ENCODE peak calls at places on chromosomes 6 and 20, in five cellular contexts. One of them, this sample, is unnamed.

GRCh38 chr20:3720068-3720467 is 7.7 kb upstream of the SIGLEC1 start:
- DNase-seq in Panc1: no peak
- DNase-seq in hepatocyte: no peak
- DNase-seq in BJ: no peak
- DNase-seq in astrocyte: no peak
- DNase-seq in this sample: no peak

GRCh38 chr20:51667002-51667408 is 101.2 kb downstream of the ATP9A start:
- DNase-seq in BJ: no peak
- DNase-seq in hepatocyte: no peak
- DNase-seq in astrocyte: no peak
- DNase-seq in Panc1: no peak
- DNase-seq in this sample: no peak

GRCh38 chr20:24017160-24017761 is 28.7 kb upstream of the GGTLC1 start:
- DNase-seq in astrocyte: no peak
- DNase-seq in BJ: no peak
- DNase-seq in Panc1: no peak
- DNase-seq in hepatocyte: no peak
- DNase-seq in this sample: no peak

GRCh38 chr6:52363222-52363867 is 1.4 kb downstream of the PAQR8 start:
- DNase-seq in astrocyte: no peak
- DNase-seq in hepatocyte: peak; percentile 22
- DNase-seq in Panc1: no peak
- DNase-seq in BJ: no peak
- DNase-seq in this sample: no peak

GRCh38 chr20:33176101-33176500 is 8.1 kb downstream of the BPIFA2 start:
- DNase-seq in BJ: no peak
- DNase-seq in hepatocyte: no peak
- DNase-seq in Panc1: no peak
- DNase-seq in astrocyte: no peak
- DNase-seq in this sample: no peak

GRCh38 chr6:92297101-92297500 is 1122.3 kb downstream of the EPHA7 start:
- DNase-seq in astrocyte: no peak
- DNase-seq in hepatocyte: no peak
- DNase-seq in Panc1: no peak
- DNase-seq in BJ: no peak
- DNase-seq in this sample: no peak

GRCh38 chr6:41939848-41940758 is 1.5 kb downstream of the CCND3 start:
- DNase-seq in Panc1: no peak
- DNase-seq in BJ: no peak
- DNase-seq in astrocyte: peak; percentile 40
- DNase-seq in hepatocyte: peak; percentile 78
- DNase-seq in this sample: no peak

GRCh38 chr20:2558581-2559301 is 22.4 kb downstream of the TMC2 start:
- DNase-seq in Panc1: no peak
- DNase-seq in hepatocyte: peak; percentile 8
- DNase-seq in BJ: no peak
- DNase-seq in astrocyte: no peak
- DNase-seq in this sample: no peak

GRCh38 chr6:124927806-124928205 is 34.4 kb upstream of the RNF217 start:
- DNase-seq in BJ: no peak
- DNase-seq in astrocyte: peak; percentile 59
- DNase-seq in Panc1: no peak
- DNase-seq in hepatocyte: no peak
- DNase-seq in this sample: no peak

GRCh38 chr6:56843476-56844349 is 111.2 kb upstream of the BEND6 start:
- DNase-seq in hepatocyte: peak; percentile 94
- DNase-seq in Panc1: no peak
- DNase-seq in BJ: no peak
- DNase-seq in astrocyte: peak; percentile 63
- DNase-seq in this sample: no peak

GRCh38 chr6:150586850-150587359 is 12.8 kb upstream of the PLEKHG1 start:
- DNase-seq in astrocyte: no peak
- DNase-seq in BJ: no peak
- DNase-seq in hepatocyte: no peak
- DNase-seq in Panc1: no peak
- DNase-seq in this sample: no peak

GRCh38 chr20:1150218-1150617 is 31.8 kb downstream of the PSMF1 start:
- DNase-seq in BJ: no peak
- DNase-seq in astrocyte: peak; percentile 5
- DNase-seq in hepatocyte: peak; percentile 61
- DNase-seq in Panc1: peak; percentile 30
- DNase-seq in this sample: peak; percentile 5

GRCh38 chr6:10084276-10084993 is 330.4 kb downstream of the TFAP2A start:
- DNase-seq in astrocyte: no peak
- DNase-seq in hepatocyte: no peak
- DNase-seq in BJ: no peak
- DNase-seq in Panc1: no peak
- DNase-seq in this sample: no peak

GRCh38 chr6:88238065-88238464 is 71.9 kb upstream of the CNR1 start:
- DNase-seq in astrocyte: no peak
- DNase-seq in BJ: no peak
- DNase-seq in hepatocyte: peak; percentile 56
- DNase-seq in Panc1: peak; percentile 12
- DNase-seq in this sample: no peak

GRCh38 chr20:19438488-19438887 is 226.0 kb downstream of the SLC24A3 start:
- DNase-seq in BJ: no peak
- DNase-seq in astrocyte: no peak
- DNase-seq in hepatocyte: no peak
- DNase-seq in Panc1: no peak
- DNase-seq in this sample: no peak

GRCh38 chr6:84688187-84688878 is 76.1 kb downstream of the TBX18 start:
- DNase-seq in astrocyte: peak; percentile 71
- DNase-seq in BJ: peak; percentile 11
- DNase-seq in Panc1: no peak
- DNase-seq in hepatocyte: no peak
- DNase-seq in this sample: no peak

GRCh38 chr6:25601797-25602679 is 50.0 kb upstream of the SCGN start:
- DNase-seq in astrocyte: peak; percentile 29
- DNase-seq in hepatocyte: peak; percentile 72
- DNase-seq in Panc1: peak; percentile 15
- DNase-seq in BJ: peak; percentile 16
- DNase-seq in this sample: no peak

GRCh38 chr6:25603251-25603650 is 48.8 kb upstream of the SCGN start:
- DNase-seq in astrocyte: no peak
- DNase-seq in Panc1: no peak
- DNase-seq in BJ: no peak
- DNase-seq in hepatocyte: no peak
- DNase-seq in this sample: no peak

GRCh38 chr6:25599516-25600060 is 52.4 kb upstream of the SCGN start:
- DNase-seq in hepatocyte: no peak
- DNase-seq in BJ: no peak
- DNase-seq in Panc1: no peak
- DNase-seq in astrocyte: no peak
- DNase-seq in this sample: no peak

GRCh38 chr6:25606151-25606550 is 45.9 kb upstream of the SCGN start:
- DNase-seq in hepatocyte: no peak
- DNase-seq in BJ: no peak
- DNase-seq in Panc1: no peak
- DNase-seq in astrocyte: no peak
- DNase-seq in this sample: no peak

GRCh38 chr6:25602680-25602982 is 49.4 kb upstream of the SCGN start:
- DNase-seq in hepatocyte: no peak
- DNase-seq in Panc1: no peak
- DNase-seq in BJ: no peak
- DNase-seq in astrocyte: no peak
- DNase-seq in this sample: no peak
- TF ChIP-seq CTCF in hepatocyte: no peak
- TF ChIP-seq CTCF in Panc1: peak; percentile 17
- TF ChIP-seq CTCF in BJ: no peak
- TF ChIP-seq CTCF in astrocyte: no peak
- TF ChIP-seq CTCF in this sample: no peak

GRCh38 chr20:37943501-37944455 is 40.9 kb downstream of the VSTM2L start:
- DNase-seq in hepatocyte: no peak
- DNase-seq in BJ: no peak
- DNase-seq in Panc1: no peak
- DNase-seq in astrocyte: no peak
- DNase-seq in this sample: peak; percentile 81
- TF ChIP-seq CTCF in hepatocyte: no peak
- TF ChIP-seq CTCF in BJ: no peak
- TF ChIP-seq CTCF in Panc1: no peak
- TF ChIP-seq CTCF in astrocyte: no peak
- TF ChIP-seq CTCF in this sample: no peak

GRCh38 chr6:37739618-37740017 is 41.9 kb upstream of the MDGA1 start:
- DNase-seq in astrocyte: no peak
- DNase-seq in hepatocyte: no peak
- DNase-seq in BJ: no peak
- DNase-seq in Panc1: no peak
- DNase-seq in this sample: no peak

GRCh38 chr6:37745748-37746147 is 48.1 kb upstream of the MDGA1 start:
- DNase-seq in astrocyte: no peak
- DNase-seq in BJ: no peak
- DNase-seq in hepatocyte: no peak
- DNase-seq in Panc1: no peak
- DNase-seq in this sample: no peak

GRCh38 chr6:37738216-37738615 is 40.5 kb upstream of the MDGA1 start:
- DNase-seq in Panc1: no peak
- DNase-seq in BJ: no peak
- DNase-seq in astrocyte: no peak
- DNase-seq in hepatocyte: no peak
- DNase-seq in this sample: no peak

GRCh38 chr6:37742401-37742760 is 44.7 kb upstream of the MDGA1 start:
- DNase-seq in Panc1: no peak
- DNase-seq in hepatocyte: no peak
- DNase-seq in BJ: no peak
- DNase-seq in astrocyte: no peak
- DNase-seq in this sample: no peak

DNA sequence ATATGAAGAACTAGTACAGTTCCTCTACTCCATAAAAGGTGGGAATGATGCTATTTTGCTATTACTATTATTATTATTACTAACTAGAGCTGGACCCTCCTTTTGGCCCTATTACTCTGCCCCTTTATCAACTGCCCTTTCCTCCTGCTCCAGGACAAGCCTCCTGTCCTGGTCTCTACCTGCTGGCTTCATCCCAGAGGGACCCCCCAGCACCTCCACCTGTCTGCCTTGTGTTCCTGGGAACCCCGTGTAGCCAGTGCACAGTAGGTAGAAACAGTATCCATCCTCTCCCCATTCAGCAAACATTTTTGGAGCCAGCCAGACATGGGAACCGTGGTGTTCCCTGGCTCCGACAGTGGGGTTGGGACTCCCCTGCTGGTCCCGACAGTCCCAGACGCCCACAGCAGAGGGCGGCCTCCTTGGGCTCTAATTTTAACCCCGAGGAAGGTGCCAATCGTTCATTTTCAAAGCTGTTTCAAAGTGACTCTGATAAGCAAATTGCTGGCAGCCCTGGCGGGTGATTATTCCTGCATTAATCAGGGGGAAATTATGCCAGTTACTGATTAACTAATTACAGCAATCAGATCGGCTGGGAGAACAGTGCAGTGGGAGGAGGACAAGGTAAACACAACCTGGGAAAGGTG is 44.2 kb upstream of the MDGA1 start:
- DNase-seq in Panc1: no peak
- DNase-seq in astrocyte: no peak
- DNase-seq in BJ: no peak
- DNase-seq in hepatocyte: peak; percentile 41
- DNase-seq in this sample: no peak
- TF ChIP-seq CTCF in Panc1: no peak
- TF ChIP-seq CTCF in astrocyte: peak; percentile 29
- TF ChIP-seq CTCF in BJ: peak; percentile 38
- TF ChIP-seq CTCF in hepatocyte: peak; percentile 42
- TF ChIP-seq CTCF in this sample: peak; percentile 17

DNA sequence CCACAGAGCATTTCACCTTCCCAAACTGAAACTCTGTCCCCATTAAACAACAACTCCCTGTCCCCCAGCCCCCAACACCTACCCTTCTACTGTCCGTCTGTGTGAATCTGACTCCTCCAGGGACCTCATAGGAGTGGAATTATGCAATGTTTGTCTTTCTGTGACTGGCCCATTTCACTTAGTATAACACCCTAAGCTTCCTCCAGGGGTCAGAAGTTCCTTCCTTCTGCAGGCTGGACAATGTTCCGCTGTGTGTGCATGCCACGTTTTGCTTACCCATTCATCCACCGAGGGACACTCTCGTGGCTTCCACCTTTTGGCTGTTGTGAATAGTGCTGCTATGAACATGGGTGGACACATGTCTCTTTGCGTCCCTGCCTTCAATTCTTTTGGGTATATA is 37.6 kb upstream of the MPC1 start:
- DNase-seq in Panc1: no peak
- DNase-seq in hepatocyte: peak; percentile 68
- DNase-seq in BJ: no peak
- DNase-seq in astrocyte: peak; percentile 9
- DNase-seq in this sample: no peak
- TF ChIP-seq CTCF in Panc1: no peak
- TF ChIP-seq CTCF in hepatocyte: peak; percentile 33
- TF ChIP-seq CTCF in BJ: no peak
- TF ChIP-seq CTCF in astrocyte: no peak
- TF ChIP-seq CTCF in this sample: no peak

GRCh38 chr20:64077876-64078551 is 1.3 kb downstream of the RGS19 start:
- DNase-seq in Panc1: no peak
- DNase-seq in astrocyte: no peak
- DNase-seq in BJ: no peak
- DNase-seq in hepatocyte: no peak
- DNase-seq in this sample: no peak

GRCh38 chr20:64077541-64077875 is 1.8 kb downstream of the RGS19 start:
- DNase-seq in Panc1: no peak
- DNase-seq in hepatocyte: no peak
- DNase-seq in astrocyte: no peak
- DNase-seq in BJ: no peak
- DNase-seq in this sample: no peak

GRCh38 chr20:64076061-64076997 is 3.0 kb downstream of the RGS19 start:
- DNase-seq in hepatocyte: no peak
- DNase-seq in astrocyte: no peak
- DNase-seq in BJ: no peak
- DNase-seq in Panc1: no peak
- DNase-seq in this sample: no peak

GRCh38 chr20:64075556-64075955 is 3.8 kb downstream of the RGS19 start:
- DNase-seq in BJ: no peak
- DNase-seq in Panc1: no peak
- DNase-seq in astrocyte: no peak
- DNase-seq in hepatocyte: no peak
- DNase-seq in this sample: no peak

GRCh38 chr20:64077094-64077493 is 2.2 kb downstream of the RGS19 start:
- DNase-seq in BJ: no peak
- DNase-seq in astrocyte: no peak
- DNase-seq in Panc1: no peak
- DNase-seq in hepatocyte: no peak
- DNase-seq in this sample: no peak
- TF ChIP-seq CTCF in BJ: no peak
- TF ChIP-seq CTCF in astrocyte: no peak
- TF ChIP-seq CTCF in Panc1: no peak
- TF ChIP-seq CTCF in hepatocyte: no peak
- TF ChIP-seq CTCF in this sample: no peak

GRCh38 chr6:96016781-96017180 is 1.0 kb downstream of the FUT9 start:
- DNase-seq in Panc1: no peak
- DNase-seq in astrocyte: no peak
- DNase-seq in BJ: no peak
- DNase-seq in hepatocyte: no peak
- DNase-seq in this sample: no peak

GRCh38 chr6:96015791-96016776 is at the start of gene FUT9:
- DNase-seq in astrocyte: peak; percentile 1
- DNase-seq in Panc1: no peak
- DNase-seq in hepatocyte: peak; percentile 46
- DNase-seq in BJ: no peak
- DNase-seq in this sample: no peak

GRCh38 chr6:96013531-96013930 is 2.2 kb upstream of the FUT9 start:
- DNase-seq in BJ: no peak
- DNase-seq in astrocyte: no peak
- DNase-seq in Panc1: no peak
- DNase-seq in hepatocyte: no peak
- DNase-seq in this sample: no peak

GRCh38 chr6:96014846-96015245 is 928 bp upstream of the FUT9 start:
- DNase-seq in BJ: no peak
- DNase-seq in Panc1: no peak
- DNase-seq in astrocyte: no peak
- DNase-seq in hepatocyte: no peak
- DNase-seq in this sample: no peak

GRCh38 chr6:96015321-96015790 is 418 bp upstream of the FUT9 start:
- DNase-seq in astrocyte: no peak
- DNase-seq in BJ: no peak
- DNase-seq in hepatocyte: peak; percentile 39
- DNase-seq in Panc1: no peak
- DNase-seq in this sample: no peak
- TF ChIP-seq CTCF in astrocyte: no peak
- TF ChIP-seq CTCF in BJ: no peak
- TF ChIP-seq CTCF in hepatocyte: no peak
- TF ChIP-seq CTCF in Panc1: no peak
- TF ChIP-seq CTCF in this sample: no peak

This sample was measured in esophagus muscularis mucosa.